ENCODE peak calls at places on chromosomes 1 and 21, in seven cellular contexts. P, Q, I, K, J, Y and M are unnamed samples.

GRCh38 chr1:89820423-89821321 is at the start of gene LRRC8D:
- DNase-seq in P (peak), Q (peak), I (peak), K (peak), J (peak), Y (peak), M (peak)

GRCh38 chr21:45541221-45542039 is 810 bp downstream of the SLC19A1 start:
- DNase-seq in P (peak), Q (peak), I (peak), K (peak), J (peak), Y (peak), M (peak)

GRCh38 chr1:209585672-209586071 is 2.2 kb downstream of the CAMK1G start:
- DNase-seq in P (peak), Q (no peak), I (peak), K (peak), J (no peak), Y (peak), M (no peak)

GRCh38 chr1:227372662-227373061 is 54.4 kb upstream of the CDC42BPA start:
- DNase-seq in P (no peak), Q (no peak), I (no peak), K (peak), J (no peak), Y (no peak), M (peak)

GRCh38 chr1:153345187-153346066 is 3.2 kb downstream of the PGLYRP4 start:
- DNase-seq in P (no peak), Q (no peak), I (no peak), K (no peak), J (no peak), Y (no peak), M (no peak)

GRCh38 chr1:207981976-207982375 is 71.1 kb upstream of the CD34 start:
- DNase-seq in P (no peak), Q (no peak), I (no peak), K (peak), J (no peak), Y (peak), M (no peak)

GRCh38 chr1:240946926-240947325 is 335.0 kb upstream of the GREM2 start:
- DNase-seq in P (no peak), Q (no peak), I (no peak), K (peak), J (no peak), Y (peak), M (peak)

GRCh38 chr1:33273961-33274371 is 17.7 kb downstream of the ZNF362 start:
- DNase-seq in P (no peak), Q (no peak), I (no peak), K (no peak), J (no peak), Y (no peak), M (no peak)

GRCh38 chr1:58927026-58927721 is 143.3 kb upstream of the JUN start:
- DNase-seq in P (no peak), Q (no peak), I (no peak), K (no peak), J (no peak), Y (no peak), M (peak)

GRCh38 chr1:237239248-237239647 is 197.3 kb downstream of the RYR2 start:
- DNase-seq in P (no peak), Q (no peak), I (no peak), K (no peak), J (no peak), Y (no peak), M (no peak)

GRCh38 chr1:238898856-238899255 is 487.5 kb upstream of the CHRM3 start:
- DNase-seq in P (no peak), Q (no peak), I (no peak), K (no peak), J (no peak), Y (no peak), M (no peak)

GRCh38 chr1:88150330-88150729 is 533.7 kb upstream of the PKN2 start:
- DNase-seq in P (no peak), Q (no peak), I (no peak), K (no peak), J (no peak), Y (no peak), M (no peak)

GRCh38 chr1:218585565-218586184 is 240.5 kb downstream of the TGFB2 start:
- DNase-seq in P (no peak), Q (no peak), I (peak), K (peak), J (no peak), Y (peak), M (peak)

GRCh38 chr21:40054403-40054802 is 187.2 kb downstream of the PCP4 start:
- DNase-seq in P (no peak), Q (peak), I (peak), K (no peak), J (peak), Y (no peak), M (no peak)

GRCh38 chr1:160665330-160666078 is 18.7 kb upstream of the SLAMF1 start:
- DNase-seq in P (peak), Q (peak), I (peak), K (peak), J (no peak), Y (no peak), M (no peak)

GRCh38 chr1:56331207-56331891 is 248.0 kb downstream of the PLPP3 start:
- DNase-seq in P (no peak), Q (no peak), I (no peak), K (no peak), J (no peak), Y (no peak), M (no peak)

GRCh38 chr21:30351534-30351933 is 3.1 kb upstream of the KRTAP23-1 start:
- DNase-seq in P (no peak), Q (no peak), I (no peak), K (no peak), J (no peak), Y (no peak), M (no peak)

GRCh38 chr1:234617135-234617985 is 7.4 kb upstream of the IRF2BP2 start:
- DNase-seq in P (no peak), Q (no peak), I (no peak), K (peak), J (peak), Y (no peak), M (peak)

GRCh38 chr1:185966487-185966886 is 232.3 kb downstream of the HMCN1 start:
- DNase-seq in P (no peak), Q (no peak), I (no peak), K (peak), J (no peak), Y (no peak), M (no peak)

GRCh38 chr21:45630066-45630694 is 13.3 kb upstream of the PCBP3 start:
- DNase-seq in P (no peak), Q (no peak), I (no peak), K (no peak), J (no peak), Y (no peak), M (no peak)

GRCh38 chr1:243745361-243745760 is 104.7 kb downstream of the AKT3 start:
- DNase-seq in P (no peak), Q (no peak), I (no peak), K (peak), J (no peak), Y (no peak), M (peak)

GRCh38 chr1:100075773-100076172 is 57.0 kb downstream of the SASS6 start:
- DNase-seq in P (no peak), Q (no peak), I (no peak), K (peak), J (no peak), Y (no peak), M (peak)

GRCh38 chr1:39295901-39296300 is 91.4 kb downstream of the MACF1 start:
- DNase-seq in P (no peak), Q (no peak), I (no peak), K (no peak), J (no peak), Y (no peak), M (no peak)

GRCh38 chr1:200890818-200891773 is 3.6 kb upstream of the INAVA start:
- DNase-seq in P (no peak), Q (no peak), I (peak), K (peak), J (no peak), Y (peak), M (peak)

GRCh38 chr1:225911207-225912130 is 12.6 kb downstream of the PYCR2 start:
- DNase-seq in P (peak), Q (peak), I (peak), K (peak), J (peak), Y (peak), M (peak)

GRCh38 chr1:26999440-26999987 is 6.0 kb downstream of the TRNP1 start:
- DNase-seq in P (peak), Q (peak), I (peak), K (peak), J (peak), Y (peak), M (peak)

GRCh38 chr1:224670506-224670905 is 54.4 kb downstream of the CNIH3 start:
- DNase-seq in P (no peak), Q (no peak), I (no peak), K (no peak), J (no peak), Y (no peak), M (peak)

GRCh38 chr1:22889213-22889827 is 83.3 kb downstream of the LACTBL1 start:
- DNase-seq in P (no peak), Q (no peak), I (no peak), K (peak), J (no peak), Y (peak), M (peak)

GRCh38 chr1:84973493-84974334 is 23.2 kb downstream of the MCOLN2 start:
- DNase-seq in P (no peak), Q (no peak), I (no peak), K (peak), J (no peak), Y (no peak), M (peak)

GRCh38 chr1:183186820-183187219 is 756 bp downstream of the LAMC2 start:
- DNase-seq in P (no peak), Q (no peak), I (no peak), K (no peak), J (no peak), Y (no peak), M (no peak)

GRCh38 chr21:22710725-22711124 is 1712.5 kb downstream of the NCAM2 start:
- DNase-seq in P (no peak), Q (no peak), I (peak), K (no peak), J (no peak), Y (no peak), M (no peak)

GRCh38 chr1:65412984-65413375 is 7.5 kb upstream of the LEPR start:
- DNase-seq in P (no peak), Q (no peak), I (no peak), K (peak), J (no peak), Y (no peak), M (peak)

GRCh38 chr1:76302711-76303347 is 228.3 kb downstream of the ST6GALNAC3 start:
- DNase-seq in P (no peak), Q (no peak), I (no peak), K (peak), J (no peak), Y (no peak), M (no peak)

GRCh38 chr1:23101101-23101827 is 67.4 kb downstream of the LUZP1 start:
- DNase-seq in P (no peak), Q (no peak), I (no peak), K (no peak), J (no peak), Y (no peak), M (peak)

GRCh38 chr1:183164963-183165362 is 21.1 kb upstream of the LAMC2 start:
- DNase-seq in P (no peak), Q (no peak), I (no peak), K (no peak), J (no peak), Y (no peak), M (no peak)

GRCh38 chr1:5993553-5994510 is 1.6 kb upstream of the NPHP4 start:
- DNase-seq in P (peak), Q (no peak), I (no peak), K (no peak), J (no peak), Y (no peak), M (no peak)

GRCh38 chr1:234634387-234634786 is 24.4 kb upstream of the IRF2BP2 start:
- DNase-seq in P (no peak), Q (no peak), I (no peak), K (no peak), J (no peak), Y (no peak), M (no peak)

GRCh38 chr1:208652300-208653160 is 408.3 kb upstream of the PLXNA2 start:
- DNase-seq in P (no peak), Q (peak), I (peak), K (peak), J (peak), Y (peak), M (peak)

GRCh38 chr1:206909167-206909882 is 12.1 kb downstream of the IL24 start:
- DNase-seq in P (peak), Q (peak), I (peak), K (peak), J (no peak), Y (peak), M (no peak)

GRCh38 chr1:34028381-34029055 is 136.5 kb downstream of the CSMD2 start:
- DNase-seq in P (no peak), Q (no peak), I (no peak), K (no peak), J (no peak), Y (no peak), M (no peak)

GRCh38 chr1:18726388-18726787 is 95.7 kb downstream of the PAX7 start:
- DNase-seq in P (no peak), Q (no peak), I (no peak), K (no peak), J (no peak), Y (no peak), M (no peak)

GRCh38 chr1:18725231-18725895 is 94.7 kb downstream of the PAX7 start:
- DNase-seq in P (no peak), Q (no peak), I (no peak), K (no peak), J (no peak), Y (no peak), M (no peak)

GRCh38 chr1:18724001-18724411 is 93.4 kb downstream of the PAX7 start:
- DNase-seq in P (no peak), Q (no peak), I (no peak), K (no peak), J (no peak), Y (peak), M (no peak)

GRCh38 chr1:18723206-18723605 is 92.6 kb downstream of the PAX7 start:
- DNase-seq in P (no peak), Q (no peak), I (no peak), K (no peak), J (no peak), Y (no peak), M (no peak)

GRCh38 chr1:18724801-18725200 is 94.2 kb downstream of the PAX7 start:
- DNase-seq in P (no peak), Q (no peak), I (no peak), K (no peak), J (no peak), Y (no peak), M (no peak)
- TF ChIP-seq CTCF in P (no peak), Q (no peak), I (no peak), K (no peak), J (no peak), Y (no peak), M (no peak)

DNA sequence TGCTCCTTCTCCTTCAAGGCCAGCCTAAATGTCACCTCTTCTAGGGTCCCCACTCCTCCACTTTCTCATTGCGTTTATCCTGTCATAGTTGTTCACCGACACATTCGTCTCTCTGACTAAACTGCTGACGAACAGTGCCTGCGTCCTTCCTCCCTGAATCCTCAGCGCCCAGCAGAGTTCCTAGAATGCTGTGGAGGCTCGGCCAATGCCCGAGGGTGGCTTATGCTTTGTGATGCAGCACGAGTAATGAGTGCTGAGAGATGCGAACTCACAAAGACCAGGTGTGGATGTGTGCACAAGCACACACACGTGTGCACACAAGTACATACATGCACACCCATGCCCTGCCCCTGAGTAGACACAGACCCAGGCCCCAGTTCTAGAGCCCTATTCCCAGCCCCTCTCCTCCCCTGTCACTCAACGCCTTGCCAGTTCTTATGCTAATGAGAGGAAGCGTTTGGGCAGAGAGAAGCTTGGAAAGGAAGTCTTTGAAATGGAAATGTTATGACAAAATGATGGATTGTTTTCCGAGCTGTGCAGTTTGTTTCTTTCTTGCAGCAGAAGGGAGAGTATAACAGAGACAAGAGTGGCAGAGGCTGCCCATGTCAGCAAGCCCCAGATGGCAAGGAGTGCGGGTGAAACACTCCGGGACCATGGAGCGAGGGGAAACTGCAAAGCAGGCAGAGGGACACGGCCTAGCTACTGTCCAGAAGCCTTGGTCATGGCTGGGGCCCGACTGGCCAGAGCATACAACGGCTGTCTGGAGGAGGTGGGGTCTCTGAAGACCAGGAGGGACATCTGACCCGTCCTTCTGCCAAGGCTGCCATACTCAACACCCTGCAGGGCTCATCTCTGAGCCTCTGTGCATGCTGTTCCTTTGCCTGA is 24.2 kb downstream of the KCNA10 start:
- DNase-seq in P (no peak), Q (no peak), I (no peak), K (no peak), J (no peak), Y (no peak), M (no peak)
- H3K4me3 ChIP-seq in P (no peak), Q (no peak), I (no peak), K (no peak), J (no peak), Y (no peak), M (no peak)

GRCh38 chr1:17056586-17056985 is 2.8 kb upstream of the SDHB start:
- DNase-seq in P (no peak), Q (no peak), I (no peak), K (no peak), J (peak), Y (no peak), M (no peak)

GRCh38 chr1:17061486-17062271 is 7.8 kb upstream of the SDHB start:
- DNase-seq in P (no peak), Q (no peak), I (no peak), K (no peak), J (peak), Y (no peak), M (no peak)

GRCh38 chr1:17060129-17060868 is 6.5 kb upstream of the SDHB start:
- DNase-seq in P (no peak), Q (no peak), I (no peak), K (peak), J (no peak), Y (no peak), M (peak)

GRCh38 chr1:17055801-17056200 is 2.0 kb upstream of the SDHB start:
- DNase-seq in P (no peak), Q (no peak), I (no peak), K (no peak), J (no peak), Y (no peak), M (no peak)

DNA sequence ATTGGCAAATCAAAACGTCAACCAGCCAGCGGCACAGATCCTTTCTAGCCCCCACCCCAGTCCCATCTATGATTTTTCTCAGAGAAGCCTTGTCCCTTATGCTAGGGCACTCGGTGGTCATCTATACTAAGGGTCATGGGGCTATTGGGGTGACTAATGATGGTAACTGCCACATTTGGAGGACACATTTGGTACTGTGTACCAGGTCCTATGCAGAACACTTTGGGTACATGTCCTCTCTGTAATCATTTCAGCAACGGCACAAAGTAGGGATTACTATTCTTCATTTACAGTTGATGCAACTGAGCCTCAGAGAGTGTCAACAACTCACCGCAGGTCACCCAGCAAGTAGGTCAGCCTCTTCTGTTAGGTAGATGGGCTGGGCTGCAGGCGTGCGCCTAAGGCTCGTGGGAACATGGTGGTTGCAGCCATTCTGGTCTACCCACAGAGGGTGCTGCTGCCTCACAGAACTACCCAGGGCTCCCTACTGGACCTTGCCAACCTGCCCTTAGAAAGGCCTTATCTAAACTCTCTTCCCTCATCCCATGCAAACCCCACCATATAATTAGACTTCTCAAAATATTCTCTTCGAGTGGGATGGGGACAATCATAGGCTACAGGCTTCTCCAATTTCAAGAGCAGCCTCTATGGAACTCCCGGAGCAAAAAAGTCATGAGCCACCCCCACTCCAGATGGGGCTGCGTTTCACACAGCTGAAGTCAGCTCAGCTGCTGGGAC is 5.7 kb upstream of the SDHB start:
- DNase-seq in P (peak), Q (no peak), I (peak), K (peak), J (no peak), Y (peak), M (peak)
- TF ChIP-seq CTCF in P (peak), Q (peak), I (peak), K (peak), J (peak), Y (peak), M (peak)

GRCh38 chr1:108561145-108561458 is 1.2 kb downstream of the EEIG2 start:
- DNase-seq in P (no peak), Q (no peak), I (no peak), K (no peak), J (no peak), Y (no peak), M (no peak)

GRCh38 chr1:108563808-108564207 is 3.9 kb downstream of the EEIG2 start:
- DNase-seq in P (no peak), Q (no peak), I (no peak), K (no peak), J (no peak), Y (no peak), M (no peak)

GRCh38 chr1:108560430-108561144 is 687 bp downstream of the EEIG2 start:
- DNase-seq in P (peak), Q (peak), I (peak), K (peak), J (peak), Y (peak), M (peak)

GRCh38 chr1:108560143-108560429 is 186 bp downstream of the EEIG2 start:
- DNase-seq in P (no peak), Q (no peak), I (no peak), K (no peak), J (no peak), Y (no peak), M (no peak)

GRCh38 chr1:108561731-108562326 is 1.9 kb downstream of the EEIG2 start:
- DNase-seq in P (peak), Q (peak), I (peak), K (peak), J (peak), Y (peak), M (no peak)
- H3K4me3 ChIP-seq in P (no peak), Q (no peak), I (peak), K (no peak), J (peak), Y (no peak), M (no peak)

GRCh38 chr1:15465674-15466073 is 9.1 kb downstream of the CELA2A start:
- DNase-seq in P (no peak), Q (no peak), I (no peak), K (no peak), J (no peak), Y (no peak), M (no peak)
- TF ChIP-seq CTCF in P (no peak), Q (no peak), I (no peak), K (no peak), J (no peak), Y (no peak), M (no peak)

GRCh38 chr1:155973723-155974122 is 4.6 kb downstream of the ARHGEF2 start:
- DNase-seq in P (no peak), Q (no peak), I (no peak), K (no peak), J (no peak), Y (no peak), M (no peak)
- H3K4me3 ChIP-seq in P (peak), Q (no peak), I (no peak), K (no peak), J (peak), Y (no peak), M (no peak)

GRCh38 chr1:19737413-19737812 is 62.3 kb downstream of the TMCO4 start:
- DNase-seq in P (no peak), Q (no peak), I (no peak), K (peak), J (peak), Y (no peak), M (peak)
- TF ChIP-seq CTCF in P (no peak), Q (no peak), I (no peak), K (peak), J (no peak), Y (no peak), M (no peak)

GRCh38 chr1:201938440-201939005 is 7.8 kb downstream of the LMOD1 start:
- DNase-seq in P (no peak), Q (no peak), I (no peak), K (peak), J (no peak), Y (no peak), M (no peak)
- H3K4me3 ChIP-seq in P (peak), Q (no peak), I (no peak), K (no peak), J (peak), Y (no peak), M (no peak)